ENCODE peak calls at places on chromosome 9, in six cellular contexts. One of them, this sample, is unnamed. For H3K9me3, the result is how much of the 10 kb centered on the place peaks cover.

GRCh38 chr9:33695299-33695698 is 100.1 kb upstream of the PRSS3 start:
- DNase-seq in left ventricle myocardium inferior: no peak
- DNase-seq in CD8-positive, alpha-beta T cell: no peak
- DNase-seq in A673: no peak
- DNase-seq in H1: no peak
- DNase-seq in Peyer's patch: no peak
- DNase-seq in this sample: no peak

GRCh38 chr9:4538107-4538506 is 47.8 kb downstream of the SLC1A1 start:
- DNase-seq in left ventricle myocardium inferior: no peak
- DNase-seq in CD8-positive, alpha-beta T cell: no peak
- DNase-seq in A673: no peak
- DNase-seq in H1: no peak
- DNase-seq in Peyer's patch: no peak
- DNase-seq in this sample: no peak

GRCh38 chr9:37968228-37968672 is 64.3 kb upstream of the SLC25A51 start:
- DNase-seq in left ventricle myocardium inferior: no peak
- DNase-seq in CD8-positive, alpha-beta T cell: no peak
- DNase-seq in A673: no peak
- DNase-seq in H1: no peak
- DNase-seq in Peyer's patch: no peak
- DNase-seq in this sample: no peak

GRCh38 chr9:69131682-69132081 is 42.4 kb upstream of the TJP2 start:
- DNase-seq in left ventricle myocardium inferior: no peak
- DNase-seq in CD8-positive, alpha-beta T cell: no peak
- DNase-seq in A673: no peak
- DNase-seq in H1: no peak
- DNase-seq in Peyer's patch: no peak
- DNase-seq in this sample: no peak

GRCh38 chr9:27622688-27623340 is 49.5 kb upstream of the C9orf72 start:
- DNase-seq in left ventricle myocardium inferior: no peak
- DNase-seq in CD8-positive, alpha-beta T cell: no peak
- DNase-seq in A673: no peak
- DNase-seq in H1: no peak
- DNase-seq in Peyer's patch: no peak
- DNase-seq in this sample: no peak

GRCh38 chr9:111668026-111668573 is 6.7 kb downstream of the GNG10 start:
- DNase-seq in left ventricle myocardium inferior: no peak
- DNase-seq in CD8-positive, alpha-beta T cell: no peak
- DNase-seq in A673: no peak
- DNase-seq in H1: no peak
- DNase-seq in Peyer's patch: no peak
- DNase-seq in this sample: no peak

GRCh38 chr9:91346644-91347043 is 15.1 kb downstream of the AUH start:
- DNase-seq in left ventricle myocardium inferior: no peak
- DNase-seq in CD8-positive, alpha-beta T cell: no peak
- DNase-seq in A673: no peak
- DNase-seq in H1: no peak
- DNase-seq in Peyer's patch: no peak
- DNase-seq in this sample: no peak

GRCh38 chr9:16542290-16542689 is 328.2 kb downstream of the BNC2 start:
- DNase-seq in left ventricle myocardium inferior: no peak
- DNase-seq in CD8-positive, alpha-beta T cell: no peak
- DNase-seq in A673: no peak
- DNase-seq in H1: no peak
- DNase-seq in Peyer's patch: no peak
- DNase-seq in this sample: no peak

GRCh38 chr9:104256710-104257091 is 162.6 kb downstream of the SMC2 start:
- DNase-seq in left ventricle myocardium inferior: no peak
- DNase-seq in CD8-positive, alpha-beta T cell: no peak
- DNase-seq in A673: no peak
- DNase-seq in H1: no peak
- DNase-seq in Peyer's patch: no peak
- DNase-seq in this sample: no peak

GRCh38 chr9:14312721-14313377 is 1.1 kb downstream of the NFIB start:
- DNase-seq in left ventricle myocardium inferior: peak
- DNase-seq in CD8-positive, alpha-beta T cell: no peak
- DNase-seq in A673: no peak
- DNase-seq in H1: peak
- DNase-seq in Peyer's patch: no peak
- DNase-seq in this sample: peak

GRCh38 chr9:38126730-38127129 is 57.7 kb upstream of the SHB start:
- DNase-seq in left ventricle myocardium inferior: no peak
- DNase-seq in CD8-positive, alpha-beta T cell: no peak
- DNase-seq in A673: peak
- DNase-seq in H1: no peak
- DNase-seq in Peyer's patch: no peak
- DNase-seq in this sample: no peak

DNA sequence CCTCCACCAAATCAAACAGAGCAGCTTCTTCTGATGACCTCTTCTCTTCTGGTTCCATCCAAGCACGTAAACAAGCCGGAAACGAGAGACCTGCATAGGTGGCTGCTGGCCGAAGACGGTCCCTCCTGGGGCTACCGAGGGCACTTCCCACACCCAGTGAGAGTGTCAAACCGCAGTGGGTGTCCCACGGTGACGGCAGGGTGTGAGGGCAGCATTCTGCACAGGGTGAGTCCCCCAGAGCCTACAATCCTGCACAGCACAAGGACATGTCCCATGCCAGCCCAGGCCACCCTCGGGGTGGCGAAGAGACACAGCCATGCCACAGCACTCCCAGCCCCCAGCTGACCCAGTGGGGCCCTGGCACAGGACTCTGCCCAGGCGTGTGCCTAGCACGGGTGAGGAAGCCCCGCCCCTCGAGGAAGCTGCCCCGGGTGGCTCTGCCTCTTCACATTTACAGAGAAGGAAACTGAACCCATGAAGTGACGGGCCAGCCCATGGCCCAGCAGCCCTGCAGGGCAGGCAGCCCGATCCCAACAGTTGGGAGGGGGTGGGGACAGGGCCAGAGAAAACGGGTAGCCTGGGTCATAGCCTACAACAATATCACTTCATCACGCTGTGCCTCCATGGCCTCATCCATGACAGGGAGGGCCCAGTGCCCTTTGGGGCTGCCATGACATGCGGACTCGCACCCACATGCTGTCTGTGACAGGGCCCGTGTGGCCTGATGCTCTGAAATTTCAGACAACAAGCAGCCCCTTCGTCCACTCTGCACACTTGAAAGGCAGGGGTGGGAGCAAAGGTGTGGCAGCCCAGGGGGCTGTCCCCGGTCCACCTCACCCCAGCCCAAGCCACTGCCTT is 43.2 kb downstream of the SEMA4D start:
- DNase-seq in left ventricle myocardium inferior: no peak
- DNase-seq in CD8-positive, alpha-beta T cell: no peak
- DNase-seq in A673: no peak
- DNase-seq in H1: no peak
- DNase-seq in Peyer's patch: no peak
- DNase-seq in this sample: no peak
- H3K27ac ChIP-seq in left ventricle myocardium inferior: no peak
- H3K27ac ChIP-seq in CD8-positive, alpha-beta T cell: peak
- H3K27ac ChIP-seq in A673: no peak
- H3K27ac ChIP-seq in H1: peak
- H3K27ac ChIP-seq in Peyer's patch: peak
- H3K27ac ChIP-seq in this sample: no peak

GRCh38 chr9:3181049-3181953 is 337.4 kb upstream of the PUM3 start:
- DNase-seq in left ventricle myocardium inferior: no peak
- DNase-seq in CD8-positive, alpha-beta T cell: no peak
- DNase-seq in A673: peak
- DNase-seq in H1: peak
- DNase-seq in Peyer's patch: no peak
- DNase-seq in this sample: peak
- TF ChIP-seq CTCF in left ventricle myocardium inferior: peak
- TF ChIP-seq CTCF in CD8-positive, alpha-beta T cell: no peak
- TF ChIP-seq CTCF in A673: peak
- TF ChIP-seq CTCF in H1: peak
- TF ChIP-seq CTCF in Peyer's patch: no peak
- TF ChIP-seq CTCF in this sample: no peak

GRCh38 chr9:102459828-102460227 is 535.3 kb upstream of the CYLC2 start:
- DNase-seq in left ventricle myocardium inferior: no peak
- DNase-seq in CD8-positive, alpha-beta T cell: no peak
- DNase-seq in A673: no peak
- DNase-seq in H1: no peak
- DNase-seq in Peyer's patch: no peak
- DNase-seq in this sample: no peak
- H3K9me3 ChIP-seq in left ventricle myocardium inferior: under half
- H3K9me3 ChIP-seq in CD8-positive, alpha-beta T cell: under half
- H3K9me3 ChIP-seq in A673: under half
- H3K9me3 ChIP-seq in H1: under half
- H3K9me3 ChIP-seq in Peyer's patch: under half
- H3K9me3 ChIP-seq in this sample: under half

DNA sequence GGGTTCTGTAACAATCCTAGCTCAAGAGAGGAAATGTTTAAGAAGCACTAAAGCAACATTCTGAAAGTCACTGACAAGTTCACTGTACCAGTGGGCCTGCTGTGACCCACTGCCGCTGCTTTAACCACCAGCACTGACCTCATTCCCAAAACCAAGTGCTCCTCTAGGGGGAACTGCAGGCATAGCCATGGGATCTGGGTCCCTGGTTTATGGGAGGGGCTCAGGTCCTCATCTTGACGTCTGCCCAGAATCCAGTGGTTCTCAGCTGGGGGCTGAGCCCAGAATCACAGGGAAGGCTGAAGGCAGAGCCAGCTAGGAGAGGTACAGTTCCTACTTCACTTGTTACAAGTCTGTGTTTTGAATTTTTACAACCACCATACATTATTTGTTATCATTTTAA is 36.1 kb upstream of the SLC2A8 start:
- DNase-seq in left ventricle myocardium inferior: no peak
- DNase-seq in CD8-positive, alpha-beta T cell: no peak
- DNase-seq in A673: peak
- DNase-seq in H1: no peak
- DNase-seq in Peyer's patch: no peak
- DNase-seq in this sample: no peak
- H3K27ac ChIP-seq in left ventricle myocardium inferior: no peak
- H3K27ac ChIP-seq in CD8-positive, alpha-beta T cell: no peak
- H3K27ac ChIP-seq in A673: no peak
- H3K27ac ChIP-seq in H1: no peak
- H3K27ac ChIP-seq in Peyer's patch: no peak
- H3K27ac ChIP-seq in this sample: peak

GRCh38 chr9:133371261-133371711 is 4.6 kb downstream of the SURF4 start:
- DNase-seq in left ventricle myocardium inferior: no peak
- DNase-seq in CD8-positive, alpha-beta T cell: peak
- DNase-seq in A673: no peak
- DNase-seq in H1: no peak
- DNase-seq in Peyer's patch: peak
- DNase-seq in this sample: peak
- TF ChIP-seq CTCF in left ventricle myocardium inferior: no peak
- TF ChIP-seq CTCF in CD8-positive, alpha-beta T cell: no peak
- TF ChIP-seq CTCF in A673: no peak
- TF ChIP-seq CTCF in H1: no peak
- TF ChIP-seq CTCF in Peyer's patch: no peak
- TF ChIP-seq CTCF in this sample: no peak

DNA sequence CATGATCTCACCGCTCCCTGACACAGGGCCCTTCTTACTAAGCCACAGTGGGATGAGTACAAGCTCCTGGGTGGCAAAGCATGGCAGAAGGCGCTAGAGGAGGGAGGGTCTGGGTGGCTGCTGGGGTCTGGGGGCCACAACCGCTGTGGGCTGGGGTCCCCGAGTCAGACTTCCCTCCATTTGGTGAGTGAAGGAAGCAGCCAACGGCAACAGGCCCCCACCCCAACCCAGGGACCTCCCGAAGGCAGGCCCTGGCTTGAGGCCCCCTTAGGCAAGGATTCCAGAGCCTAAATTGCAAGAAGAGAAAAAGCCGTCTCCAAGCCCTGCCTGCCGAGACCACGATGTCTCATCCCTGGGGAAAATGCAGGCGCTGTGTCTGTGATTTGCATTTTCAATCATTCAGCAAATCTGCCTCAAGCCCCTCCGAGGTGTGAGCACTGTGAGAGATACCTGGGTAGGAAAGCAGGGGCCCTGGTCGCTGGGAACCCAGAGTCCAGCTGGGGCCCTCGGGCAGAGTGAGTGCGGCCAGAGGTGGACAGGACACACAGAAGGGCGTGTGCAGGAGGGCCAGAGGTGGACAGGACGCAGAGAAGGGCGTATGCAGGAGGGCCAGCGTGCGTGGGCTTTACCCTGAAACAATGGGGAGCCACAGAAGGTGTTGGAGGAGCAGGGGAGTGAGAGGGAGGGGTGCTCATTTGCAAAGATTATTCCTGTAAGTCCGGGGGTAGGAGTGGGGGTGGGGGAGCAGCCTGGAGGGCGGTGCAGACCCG is 135.7 kb downstream of the OLFM1 start:
- DNase-seq in left ventricle myocardium inferior: no peak
- DNase-seq in CD8-positive, alpha-beta T cell: no peak
- DNase-seq in A673: peak
- DNase-seq in H1: no peak
- DNase-seq in Peyer's patch: no peak
- DNase-seq in this sample: peak
- H3K9me3 ChIP-seq in left ventricle myocardium inferior: under half
- H3K9me3 ChIP-seq in CD8-positive, alpha-beta T cell: under half
- H3K9me3 ChIP-seq in A673: under half
- H3K9me3 ChIP-seq in H1: under half
- H3K9me3 ChIP-seq in Peyer's patch: under half
- H3K9me3 ChIP-seq in this sample: under half

GRCh38 chr9:22529426-22530199 is 83.0 kb downstream of the DMRTA1 start:
- DNase-seq in left ventricle myocardium inferior: no peak
- DNase-seq in CD8-positive, alpha-beta T cell: no peak
- DNase-seq in A673: peak
- DNase-seq in H1: no peak
- DNase-seq in Peyer's patch: no peak
- DNase-seq in this sample: no peak

DNA sequence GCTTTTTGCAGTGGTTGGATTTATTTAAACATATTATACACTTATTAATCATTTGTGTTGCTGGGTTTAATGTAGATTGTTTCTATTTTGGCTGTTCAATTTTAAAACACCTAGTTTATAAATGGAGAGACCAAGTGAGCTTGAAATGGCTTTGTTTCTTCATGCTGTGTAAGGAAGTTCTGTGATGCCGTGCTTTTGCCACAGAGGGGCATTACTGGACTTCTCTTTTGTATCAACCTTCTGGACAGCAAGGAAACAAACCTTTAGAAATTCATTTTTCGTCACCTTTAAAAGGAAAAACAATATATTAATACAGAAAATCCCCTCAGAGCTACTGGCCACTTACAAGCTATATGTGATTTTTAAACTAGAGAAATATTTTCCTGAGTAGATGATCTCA is 81.9 kb downstream of the DMRTA1 start:
- DNase-seq in left ventricle myocardium inferior: no peak
- DNase-seq in CD8-positive, alpha-beta T cell: no peak
- DNase-seq in A673: no peak
- DNase-seq in H1: no peak
- DNase-seq in Peyer's patch: no peak
- DNase-seq in this sample: no peak
- H3K27ac ChIP-seq in left ventricle myocardium inferior: no peak
- H3K27ac ChIP-seq in CD8-positive, alpha-beta T cell: no peak
- H3K27ac ChIP-seq in A673: no peak
- H3K27ac ChIP-seq in H1: no peak
- H3K27ac ChIP-seq in Peyer's patch: no peak
- H3K27ac ChIP-seq in this sample: no peak

GRCh38 chr9:83299094-83299493 is 236.2 kb upstream of the RASEF start:
- DNase-seq in left ventricle myocardium inferior: no peak
- DNase-seq in CD8-positive, alpha-beta T cell: no peak
- DNase-seq in A673: no peak
- DNase-seq in H1: no peak
- DNase-seq in Peyer's patch: no peak
- DNase-seq in this sample: no peak
- TF ChIP-seq CTCF in left ventricle myocardium inferior: no peak
- TF ChIP-seq CTCF in CD8-positive, alpha-beta T cell: no peak
- TF ChIP-seq CTCF in A673: no peak
- TF ChIP-seq CTCF in H1: no peak
- TF ChIP-seq CTCF in Peyer's patch: no peak
- TF ChIP-seq CTCF in this sample: no peak

This sample was measured in lower lobe of right lung.